ENCODE peak calls at places on chromosomes 16 and 17, in five cellular contexts. K is upper lobe of right lung, O is breast epithelium, J is cardiac fibroblast, E is astrocyte of the cerebellum. U is an unnamed sample.

GRCh38 chr17:27224526-27225315 is 69.2 kb upstream of the WSB1 start:
- DNase-seq in K (no peak), O (no peak), J (peak), E (no peak), U (no peak)

GRCh38 chr17:75228305-75228704 is 22.8 kb downstream of the NUP85 start:
- DNase-seq in K (peak), O (no peak), J (no peak), E (no peak), U (no peak)

GRCh38 chr16:2919511-2920255 is 8.0 kb downstream of the FLYWCH1 start:
- DNase-seq in K (no peak), O (no peak), J (peak), E (peak), U (no peak)

GRCh38 chr17:80104321-80104955 is 3.1 kb downstream of the GAA start:
- DNase-seq in K (no peak), O (no peak), J (peak), E (no peak), U (no peak)

GRCh38 chr17:1487939-1488825 is 4.3 kb downstream of the MYO1C start:
- DNase-seq in K (peak), O (peak), J (peak), E (peak), U (peak)

GRCh38 chr17:44106801-44107200 is 16.6 kb downstream of the HDAC5 start:
- DNase-seq in K (no peak), O (no peak), J (no peak), E (no peak), U (no peak)

GRCh38 chr17:42133461-42134041 is 10.9 kb downstream of the HSPB9 start:
- DNase-seq in K (no peak), O (no peak), J (no peak), E (no peak), U (no peak)

GRCh38 chr16:53775106-53775820 is 71.3 kb downstream of the FTO start:
- DNase-seq in K (no peak), O (no peak), J (no peak), E (no peak), U (no peak)

GRCh38 chr16:56764835-56765234 is 34.9 kb downstream of the NUP93 start:
- DNase-seq in K (no peak), O (no peak), J (no peak), E (no peak), U (no peak)

GRCh38 chr16:7185689-7186088 is 147.0 kb upstream of the RBFOX1 start:
- DNase-seq in K (no peak), O (no peak), J (peak), E (no peak), U (no peak)

GRCh38 chr16:13112639-13113038 is 211.2 kb downstream of the SHISA9 start:
- DNase-seq in K (no peak), O (no peak), J (no peak), E (no peak), U (no peak)

GRCh38 chr17:48100591-48101011 is 677 bp downstream of the CBX1 start:
- DNase-seq in K (peak), O (peak), J (peak), E (no peak), U (peak)

GRCh38 chr17:60618854-60619253 is 18.9 kb downstream of the PPM1D start:
- DNase-seq in K (no peak), O (no peak), J (no peak), E (no peak), U (no peak)

GRCh38 chr17:75476274-75476673 is 19.8 kb downstream of the TMEM94 start:
- DNase-seq in K (no peak), O (no peak), J (peak), E (no peak), U (no peak)

GRCh38 chr16:15973997-15974396 is 24.6 kb downstream of the ABCC1 start:
- DNase-seq in K (no peak), O (no peak), J (no peak), E (no peak), U (no peak)

GRCh38 chr16:15975172-15975571 is 25.8 kb downstream of the ABCC1 start:
- DNase-seq in K (no peak), O (no peak), J (no peak), E (no peak), U (no peak)

GRCh38 chr16:15976225-15976812 is 26.9 kb downstream of the ABCC1 start:
- DNase-seq in K (no peak), O (no peak), J (no peak), E (no peak), U (no peak)

GRCh38 chr16:15979801-15980200 is 30.4 kb downstream of the ABCC1 start:
- DNase-seq in K (no peak), O (no peak), J (no peak), E (no peak), U (no peak)

DNA sequence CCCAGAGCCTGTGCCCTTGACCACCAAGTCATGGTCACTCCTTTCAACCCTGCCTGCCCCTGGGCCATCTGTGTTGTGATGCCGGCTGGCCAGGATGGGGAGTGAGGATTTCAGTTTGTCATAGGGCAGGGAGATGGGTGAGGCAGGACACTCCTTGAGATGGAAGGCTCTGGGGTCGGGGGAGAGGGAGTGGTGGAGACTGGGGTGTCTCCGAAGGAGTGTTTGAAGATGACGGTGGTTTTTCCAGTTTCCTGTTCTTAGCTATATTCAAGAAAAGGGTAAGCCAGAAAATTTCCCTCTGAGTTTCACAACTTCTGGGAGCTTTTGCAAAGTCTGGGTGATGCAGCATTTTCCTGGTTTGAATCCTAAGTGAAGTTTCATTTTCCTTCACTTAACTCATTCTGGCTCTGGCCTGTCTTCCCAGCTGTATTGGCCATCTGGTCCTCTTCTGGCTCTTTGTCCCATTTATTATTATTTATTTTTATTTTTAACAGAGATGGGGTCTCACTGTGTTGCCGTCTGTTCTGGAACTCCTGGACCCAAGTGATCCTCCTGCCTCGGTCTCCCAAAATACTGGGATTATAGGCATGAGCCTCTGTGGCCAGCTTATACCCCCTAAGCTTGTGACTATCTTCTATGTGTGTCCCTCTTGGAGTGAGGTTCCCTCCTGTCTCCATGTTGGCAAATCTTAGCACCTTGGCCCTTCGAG is 27.7 kb downstream of the ABCC1 start:
- DNase-seq in K (no peak), O (no peak), J (peak), E (no peak), U (peak)
- H3K4me3 ChIP-seq in K (no peak), O (no peak), J (no peak), E (no peak), U (no peak)

GRCh38 chr17:64020068-64020766 is at the start of gene ICAM2:
- DNase-seq in K (no peak), O (no peak), J (no peak), E (no peak), U (no peak)
- H3K4me3 ChIP-seq in K (peak), O (peak), J (no peak), E (no peak), U (peak)

GRCh38 chr17:2723505-2723996 is 12.0 kb upstream of the CLUH start:
- DNase-seq in K (no peak), O (no peak), J (no peak), E (no peak), U (no peak)
- H3K4me3 ChIP-seq in K (peak), O (peak), J (no peak), E (no peak), U (no peak)

DNA sequence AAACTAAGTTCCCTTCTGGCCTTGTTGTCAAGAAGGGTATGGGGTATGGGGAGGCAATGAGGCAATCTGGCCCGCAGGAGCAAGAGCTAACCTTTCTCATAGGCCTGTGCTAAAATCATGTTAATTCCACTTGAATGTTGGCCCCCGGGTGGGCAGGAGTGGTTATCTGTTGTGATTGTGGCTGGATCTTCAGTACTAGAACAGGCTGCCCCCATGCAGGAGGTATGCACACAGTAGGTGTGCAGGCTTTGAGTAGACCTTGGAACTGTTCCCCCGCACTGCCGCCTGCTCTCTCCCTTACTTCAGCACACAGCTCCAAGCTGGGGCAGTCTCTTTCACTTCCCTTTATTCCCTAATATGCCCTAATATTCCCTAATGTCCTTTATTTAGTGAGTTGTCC is 52.4 kb upstream of the TANGO6 start:
- DNase-seq in K (no peak), O (no peak), J (no peak), E (no peak), U (no peak)
- H3K4me3 ChIP-seq in K (no peak), O (peak), J (no peak), E (no peak), U (no peak)

GRCh38 chr16:11500720-11501346 is 85.9 kb downstream of the LITAF start:
- DNase-seq in K (no peak), O (no peak), J (no peak), E (no peak), U (no peak)
- H3K4me3 ChIP-seq in K (no peak), O (no peak), J (no peak), E (no peak), U (no peak)

DNA sequence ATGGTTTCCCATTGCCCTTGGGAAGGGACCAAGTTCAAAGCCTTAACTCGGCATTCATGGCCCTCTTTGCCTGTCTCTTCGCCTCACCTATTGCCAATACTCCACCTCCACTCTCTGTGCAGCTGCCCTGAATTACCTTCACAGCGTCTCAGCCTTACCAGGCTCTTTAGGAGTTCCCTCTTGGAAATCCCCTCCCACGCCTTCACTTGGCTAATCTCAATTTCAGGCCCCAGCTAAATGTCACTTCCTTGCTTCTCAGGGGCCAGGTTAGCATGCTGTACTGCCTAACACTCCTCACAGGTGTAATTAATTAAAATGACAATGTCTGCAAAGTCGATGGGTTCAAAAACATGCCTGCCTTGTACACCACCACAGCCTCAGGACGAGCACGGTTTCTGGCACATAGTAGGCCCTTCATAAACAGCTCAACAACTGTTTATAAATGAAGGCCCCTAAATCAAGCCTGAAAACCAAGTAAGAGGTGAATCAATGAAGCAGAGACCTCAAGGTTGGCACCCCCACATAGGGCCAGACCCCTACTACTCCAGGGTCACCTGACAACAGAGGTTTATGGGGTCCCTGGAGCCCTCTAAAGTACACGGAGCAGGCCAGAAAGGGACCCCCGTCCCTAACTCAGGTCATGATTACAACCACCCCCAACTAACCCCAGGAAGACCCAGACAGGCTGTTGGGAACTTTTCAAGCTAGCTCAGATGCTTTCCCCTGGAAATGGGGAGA is 11.2 kb upstream of the EEF2K start:
- DNase-seq in K (no peak), O (no peak), J (no peak), E (no peak), U (no peak)
- H3K4me3 ChIP-seq in K (no peak), O (no peak), J (no peak), E (no peak), U (no peak)

GRCh38 chr16:8945626-8946296 is 17.9 kb downstream of the USP7 start:
- DNase-seq in K (no peak), O (no peak), J (no peak), E (no peak), U (no peak)
- H3K4me3 ChIP-seq in K (no peak), O (no peak), J (no peak), E (no peak), U (no peak)

GRCh38 chr16:27446721-27447120 is 44.7 kb downstream of the IL21R start:
- DNase-seq in K (no peak), O (no peak), J (no peak), E (no peak), U (no peak)
- H3K4me3 ChIP-seq in K (no peak), O (no peak), J (no peak), E (no peak), U (no peak)